ENCODE peak calls at places on chromosomes 7 and 10, in six cellular contexts. A, E, Q, I, N and Y are unnamed samples.
A peak's percentile ranks its signal among the peaks of the same experiment; 100 is the strongest.

GRCh38 chr10:126062132-126063032 is 166.0 kb downstream of the FANK1 start:
- DNase-seq in I (peak; percentile 97), E (peak; percentile 98), Q (peak; percentile 97), N (peak; percentile 95), A (no peak), Y (no peak)

GRCh38 chr7:13834328-13834761 is 155.1 kb downstream of the ETV1 start:
- DNase-seq in I (no peak), A (no peak), E (peak; percentile 60), N (no peak), Q (no peak), Y (no peak)

GRCh38 chr10:67609996-67610793 is 85.8 kb downstream of the CTNNA3 start:
- DNase-seq in I (peak; percentile 39), E (peak; percentile 25), N (no peak), A (no peak), Q (no peak), Y (no peak)

GRCh38 chr10:125057158-125058001 is 103.0 kb downstream of the CTBP2 start:
- DNase-seq in Q (peak; percentile 90), N (peak; percentile 93), E (peak; percentile 95), A (no peak), I (peak; percentile 99), Y (peak; percentile 79)

GRCh38 chr7:18163091-18163490 is 135.4 kb upstream of the PRPS1L1 start:
- DNase-seq in A (no peak), I (no peak), Q (no peak), E (peak; percentile 17), N (no peak), Y (no peak)

GRCh38 chr10:60172363-60172990 is 217.2 kb downstream of the ANK3 start:
- DNase-seq in Q (no peak), N (no peak), A (no peak), I (no peak), E (no peak), Y (no peak)

GRCh38 chr10:67520924-67521520 is 175.0 kb downstream of the CTNNA3 start:
- DNase-seq in Q (no peak), E (peak; percentile 48), A (no peak), N (no peak), I (peak; percentile 54), Y (no peak)

GRCh38 chr7:77913977-77914607 is 115.5 kb downstream of the PHTF2 start:
- DNase-seq in N (no peak), I (no peak), A (no peak), E (no peak), Q (no peak), Y (no peak)

GRCh38 chr10:73126343-73126742 is 16.1 kb downstream of the NUDT13 start:
- DNase-seq in A (no peak), I (no peak), N (no peak), Q (no peak), E (no peak), Y (no peak)

GRCh38 chr7:43170571-43170970 is 58.1 kb downstream of the HECW1 start:
- DNase-seq in I (no peak), N (no peak), E (no peak), Q (no peak), A (no peak), Y (no peak)

GRCh38 chr10:96974348-96974747 is 142.2 kb downstream of the LCOR start:
- DNase-seq in A (no peak), N (no peak), I (no peak), E (peak; percentile 45), Q (peak; percentile 47), Y (no peak)

GRCh38 chr10:100874702-100875483 is 37.9 kb upstream of the SLF2 start:
- DNase-seq in I (no peak), N (no peak), E (no peak), Q (no peak), A (peak; percentile 64), Y (no peak)

GRCh38 chr7:156064921-156065386 is 252.7 kb upstream of the SHH start:
- DNase-seq in N (no peak), E (no peak), A (no peak), I (peak; percentile 15), Q (no peak), Y (no peak)

GRCh38 chr7:93574646-93575554 is at the start of gene CALCR:
- DNase-seq in N (no peak), I (no peak), Q (no peak), E (no peak), A (no peak), Y (no peak)

GRCh38 chr10:103671561-103671960 is 178.1 kb downstream of the NEURL1 start:
- DNase-seq in E (no peak), Q (no peak), I (no peak), N (no peak), A (no peak), Y (no peak)

GRCh38 chr10:130261306-130261705 is 125.1 kb downstream of the GLRX3 start:
- DNase-seq in N (no peak), Q (no peak), I (no peak), A (no peak), E (no peak), Y (peak; percentile 34)

GRCh38 chr7:102300643-102301211 is 14.1 kb downstream of the SH2B2 start:
- DNase-seq in E (no peak), N (no peak), I (no peak), Q (no peak), A (no peak), Y (no peak)

GRCh38 chr7:142384508-142384922 is 126.7 kb upstream of the PRSS58 start:
- DNase-seq in E (peak; percentile 85), A (no peak), Q (peak; percentile 66), N (no peak), I (no peak), Y (no peak)

GRCh38 chr7:44689427-44689826 is 59.2 kb upstream of the ZMIZ2 start:
- DNase-seq in N (no peak), A (no peak), Q (no peak), I (no peak), E (no peak), Y (no peak)

GRCh38 chr10:7410306-7410799 is 481 bp downstream of the SFMBT2 start:
- DNase-seq in I (no peak), A (no peak), Q (no peak), N (no peak), E (no peak), Y (no peak)

GRCh38 chr7:74365320-74366022 is 76.3 kb downstream of the CLIP2 start:
- DNase-seq in N (no peak), E (peak; percentile 22), A (no peak), Q (no peak), I (peak; percentile 34), Y (peak; percentile 80)

GRCh38 chr10:68043030-68043429 is 32.1 kb downstream of the HERC4 start:
- DNase-seq in I (no peak), N (no peak), A (no peak), Q (peak; percentile 10), E (peak; percentile 21), Y (no peak)

GRCh38 chr7:55491346-55491745 is 81.0 kb downstream of the VOPP1 start:
- DNase-seq in E (no peak), A (no peak), N (no peak), I (no peak), Q (no peak), Y (no peak)

GRCh38 chr7:71148098-71148497 is 16.2 kb downstream of the GALNT17 start:
- DNase-seq in Q (no peak), A (no peak), E (no peak), N (no peak), I (no peak), Y (no peak)

DNA sequence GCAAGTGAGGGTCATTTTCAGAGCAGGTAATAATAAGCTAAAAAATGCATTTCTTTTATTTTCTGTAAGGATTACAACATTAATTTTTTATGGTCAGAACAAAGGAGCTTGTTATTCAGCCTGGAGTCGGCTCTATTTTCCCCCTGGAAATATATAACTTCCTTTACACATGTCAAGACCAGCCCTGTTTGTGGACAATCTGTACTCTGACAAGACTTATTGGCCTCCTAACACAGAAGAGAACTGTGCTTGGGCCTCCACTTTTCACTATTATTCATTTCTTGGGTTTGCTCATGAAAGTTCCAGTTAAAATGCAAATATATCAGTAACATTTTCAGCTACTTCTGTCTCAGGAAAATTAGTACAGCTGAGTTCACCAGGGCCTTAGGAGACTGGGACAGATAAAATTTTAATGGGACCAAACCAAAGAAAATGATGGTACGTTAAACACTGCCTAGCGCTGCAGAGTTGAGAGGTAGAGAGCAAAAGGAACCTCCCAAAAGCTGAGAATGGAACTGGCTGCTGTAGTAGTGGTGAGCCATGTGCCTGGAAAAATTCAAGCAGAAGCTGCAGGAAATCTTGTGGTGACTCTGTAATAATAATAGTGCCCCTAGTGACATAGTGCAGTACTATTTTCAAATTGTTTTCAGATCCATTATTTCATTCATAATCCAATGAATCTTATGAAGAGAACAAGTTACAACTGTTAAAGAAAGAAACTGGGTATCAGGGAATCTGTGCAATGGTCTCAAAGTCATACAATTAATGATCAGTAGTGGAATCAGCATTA is 227.2 kb upstream of the KIAA1217 start:
- DNase-seq in A (no peak), Q (no peak), N (no peak), I (no peak), E (no peak), Y (no peak)
- TF ChIP-seq CTCF in A (peak; percentile 22), Q (no peak), N (no peak), I (no peak), E (no peak), Y (peak; percentile 52)

GRCh38 chr7:96636979-96637378 is 72.7 kb downstream of the SEM1 start:
- DNase-seq in Q (no peak), N (no peak), I (no peak), A (no peak), E (peak; percentile 3), Y (no peak)
- TF ChIP-seq CTCF in Q (no peak), N (no peak), I (no peak), A (no peak), E (no peak), Y (no peak)

DNA sequence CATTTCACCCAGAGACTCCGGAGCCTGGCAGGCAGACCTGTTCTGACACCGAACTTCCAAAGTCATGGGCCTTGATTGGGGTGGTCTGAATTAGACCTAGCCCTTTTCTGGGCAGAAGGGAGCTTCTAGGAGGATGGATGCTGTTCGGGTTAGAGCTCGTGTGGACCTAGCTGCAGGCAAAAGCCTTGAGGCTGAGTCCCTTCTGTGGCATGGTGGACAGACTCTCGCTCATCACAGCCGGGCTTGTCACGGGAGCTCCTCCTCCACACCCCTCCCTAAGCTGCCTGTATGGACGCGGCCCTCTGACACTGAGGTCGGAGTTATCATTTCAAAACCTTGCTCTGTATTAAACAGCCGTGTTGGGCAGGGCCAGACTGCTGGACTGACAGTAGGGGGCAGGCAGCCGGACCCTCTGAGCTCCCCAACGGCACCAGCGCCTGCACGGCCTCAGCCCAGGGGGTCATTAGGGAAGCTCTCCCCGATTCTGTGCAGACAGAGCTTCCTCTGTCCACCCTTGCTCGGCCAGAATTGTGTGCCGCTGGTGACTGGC is 2.2 kb downstream of the IRF5 start:
- DNase-seq in E (no peak), Q (no peak), A (no peak), N (no peak), I (no peak), Y (no peak)
- TF ChIP-seq CTCF in E (no peak), Q (no peak), A (no peak), N (no peak), I (no peak), Y (no peak)

GRCh38 chr10:26858707-26859034 is 2.1 kb downstream of the ABI1 start:
- DNase-seq in A (no peak), Q (no peak), E (no peak), N (no peak), I (no peak), Y (no peak)

GRCh38 chr10:26860026-26860541 is 674 bp downstream of the ABI1 start:
- DNase-seq in A (peak; percentile 87), Q (no peak), I (peak; percentile 71), E (peak; percentile 75), N (peak; percentile 89), Y (peak; percentile 68)

GRCh38 chr10:26859241-26860025 is 1.3 kb downstream of the ABI1 start:
- DNase-seq in I (peak; percentile 24), Q (no peak), E (peak; percentile 12), N (no peak), A (no peak), Y (no peak)

GRCh38 chr10:26861326-26861998 is 704 bp upstream of the ABI1 start:
- DNase-seq in Q (no peak), A (no peak), N (no peak), I (no peak), E (no peak), Y (no peak)

GRCh38 chr10:26860542-26861325 is at the start of gene ABI1:
- DNase-seq in Q (peak; percentile 91), E (peak; percentile 98), A (peak; percentile 96), I (peak; percentile 100), N (peak; percentile 99), Y (peak; percentile 98)
- TF ChIP-seq CTCF in Q (peak; percentile 90), E (peak; percentile 73), A (no peak), I (peak; percentile 76), N (peak; percentile 89), Y (no peak)